ENCODE peak calls at places on chromosome 11, in ten cellular contexts. Y is stimulated activated CD4-positive, alpha-beta T cell treated with anti-CD3 and anti-CD28 coated beads, TNF-alpha, amount 100 ng/mL, for 1 hour; G is T-helper 2 cell; L is GM12891; A is brain microvascular endothelial cell; M is CD4-positive, alpha-beta memory T cell; J is neural crest cell; X is activated CD4-positive, alpha-beta T cell treated with anti-CD3 and anti-CD28 coated beads for 36 hours; I is naive thymus-derived CD4-positive, alpha-beta T cell; O is naive thymus-derived CD8-positive, alpha-beta T cell. Q is an unnamed sample.

GRCh38 chr11:79308429-79308828 is 132.4 kb downstream of the TENM4 start:
- DNase-seq in A (no peak), M (no peak), L (no peak), I (no peak), O (no peak), J (no peak), Y (no peak), X (no peak), G (no peak), Q (no peak)

GRCh38 chr11:31656051-31656450 is 146.5 kb downstream of the ELP4 start:
- DNase-seq in Y (no peak), G (no peak), X (no peak), L (no peak), O (no peak), J (no peak), M (no peak), A (no peak), I (no peak), Q (no peak)

GRCh38 chr11:13745165-13745564 is 76.7 kb downstream of the FAR1 start:
- DNase-seq in I (no peak), A (no peak), G (no peak), Y (no peak), M (no peak), O (no peak), L (no peak), X (no peak), J (no peak), Q (no peak)

GRCh38 chr11:44681698-44682097 is 45.1 kb upstream of the TSPAN18 start:
- DNase-seq in I (no peak), M (no peak), L (no peak), Y (no peak), G (no peak), O (no peak), J (no peak), A (peak), X (no peak), Q (no peak)

GRCh38 chr11:129402196-129402595 is 26.5 kb downstream of the BARX2 start:
- DNase-seq in I (no peak), L (no peak), J (no peak), M (no peak), O (no peak), X (no peak), Y (no peak), A (no peak), G (no peak), Q (no peak)

GRCh38 chr11:133918606-133919260 is 38.0 kb downstream of the IGSF9B start:
- DNase-seq in X (no peak), Y (no peak), I (no peak), L (no peak), O (no peak), J (no peak), M (no peak), G (no peak), A (no peak), Q (no peak)

GRCh38 chr11:88420165-88420781 is 82.7 kb upstream of the CTSC start:
- DNase-seq in X (no peak), G (no peak), M (no peak), A (peak), J (no peak), O (no peak), Y (no peak), I (no peak), L (no peak), Q (no peak)

GRCh38 chr11:117457835-117458234 is 130.2 kb downstream of the CEP164 start:
- DNase-seq in L (no peak), X (peak), O (no peak), M (no peak), J (no peak), A (no peak), G (no peak), I (no peak), Y (no peak), Q (no peak)

Q was measured in effector CD4-positive, alpha-beta T cell.